ENCODE peak calls at places on chromosomes 12 and 14, in four cellular contexts. One of them, this sample, is unnamed.
A peak's percentile ranks its signal among the peaks of the same experiment; 100 is the strongest.

GRCh38 chr12:49937639-49938300 is 12.8 kb upstream of the AQP2 start:
- DNase-seq in AG08396: no peak
- DNase-seq in breast epithelium: peak; percentile 37
- DNase-seq in NCI-H1694: no peak
- DNase-seq in this sample: no peak

GRCh38 chr12:29944269-29945000 is 160.7 kb upstream of the TMTC1 start:
- DNase-seq in AG08396: no peak
- DNase-seq in breast epithelium: no peak
- DNase-seq in NCI-H1694: no peak
- DNase-seq in this sample: no peak

GRCh38 chr12:82972624-82973023 is 285.9 kb downstream of the TMTC2 start:
- DNase-seq in AG08396: no peak
- DNase-seq in breast epithelium: no peak
- DNase-seq in NCI-H1694: no peak
- DNase-seq in this sample: no peak

GRCh38 chr14:85300119-85300518 is 229.8 kb upstream of the FLRT2 start:
- DNase-seq in AG08396: no peak
- DNase-seq in breast epithelium: no peak
- DNase-seq in NCI-H1694: no peak
- DNase-seq in this sample: no peak

GRCh38 chr12:40224439-40225291 is at the start of gene LRRK2:
- DNase-seq in AG08396: peak; percentile 79
- DNase-seq in breast epithelium: peak; percentile 65
- DNase-seq in NCI-H1694: no peak
- DNase-seq in this sample: peak; percentile 62

GRCh38 chr14:71238835-71239234 is 331.6 kb downstream of the PCNX1 start:
- DNase-seq in AG08396: no peak
- DNase-seq in breast epithelium: no peak
- DNase-seq in NCI-H1694: no peak
- DNase-seq in this sample: no peak

GRCh38 chr12:106598003-106598402 is 15.2 kb downstream of the RFX4 start:
- DNase-seq in AG08396: no peak
- DNase-seq in breast epithelium: no peak
- DNase-seq in NCI-H1694: no peak
- DNase-seq in this sample: no peak

GRCh38 chr14:62084020-62084419 is 321.8 kb downstream of the SNAPC1 start:
- DNase-seq in AG08396: no peak
- DNase-seq in breast epithelium: no peak
- DNase-seq in NCI-H1694: no peak
- DNase-seq in this sample: peak; percentile 44

GRCh38 chr14:72925171-72925759 is 999 bp upstream of the DCAF4 start:
- DNase-seq in AG08396: no peak
- DNase-seq in breast epithelium: no peak
- DNase-seq in NCI-H1694: no peak
- DNase-seq in this sample: no peak

GRCh38 chr12:52835271-52836041 is 1.3 kb upstream of the KRT79 start:
- DNase-seq in AG08396: no peak
- DNase-seq in breast epithelium: peak; percentile 9
- DNase-seq in NCI-H1694: no peak
- DNase-seq in this sample: no peak

GRCh38 chr12:113049976-113050742 is 6.4 kb upstream of the DTX1 start:
- DNase-seq in AG08396: peak; percentile 18
- DNase-seq in breast epithelium: no peak
- DNase-seq in NCI-H1694: no peak
- DNase-seq in this sample: no peak

GRCh38 chr14:31038521-31039166 is 12.5 kb upstream of the STRN3 start:
- DNase-seq in AG08396: no peak
- DNase-seq in breast epithelium: no peak
- DNase-seq in NCI-H1694: no peak
- DNase-seq in this sample: no peak

GRCh38 chr12:42728770-42729531 is 139.4 kb upstream of the PRICKLE1 start:
- DNase-seq in AG08396: no peak
- DNase-seq in breast epithelium: no peak
- DNase-seq in NCI-H1694: no peak
- DNase-seq in this sample: no peak

GRCh38 chr14:37088816-37089215 is 83.6 kb downstream of the SLC25A21 start:
- DNase-seq in AG08396: no peak
- DNase-seq in breast epithelium: no peak
- DNase-seq in NCI-H1694: no peak
- DNase-seq in this sample: no peak

GRCh38 chr14:76939015-76939742 is 89.3 kb downstream of the IRF2BPL start:
- DNase-seq in AG08396: no peak
- DNase-seq in breast epithelium: no peak
- DNase-seq in NCI-H1694: peak; percentile 42
- DNase-seq in this sample: no peak

GRCh38 chr14:76376878-76377523 is 1.1 kb downstream of the ESRRB start:
- DNase-seq in AG08396: no peak
- DNase-seq in breast epithelium: no peak
- DNase-seq in NCI-H1694: no peak
- DNase-seq in this sample: no peak

GRCh38 chr14:71309756-71310155 is 402.5 kb downstream of the PCNX1 start:
- DNase-seq in AG08396: no peak
- DNase-seq in breast epithelium: no peak
- DNase-seq in NCI-H1694: no peak
- DNase-seq in this sample: no peak

GRCh38 chr12:52258335-52258901 is 16.0 kb upstream of the KRT86 start:
- DNase-seq in AG08396: peak; percentile 68
- DNase-seq in breast epithelium: peak; percentile 51
- DNase-seq in NCI-H1694: no peak
- DNase-seq in this sample: no peak

GRCh38 chr12:49950310-49951251 is at the start of gene AQP2:
- DNase-seq in AG08396: no peak
- DNase-seq in breast epithelium: peak; percentile 36
- DNase-seq in NCI-H1694: no peak
- DNase-seq in this sample: no peak

GRCh38 chr12:132492522-132492921 is 2.6 kb downstream of the FBRSL1 start:
- DNase-seq in AG08396: no peak
- DNase-seq in breast epithelium: no peak
- DNase-seq in NCI-H1694: no peak
- DNase-seq in this sample: no peak

GRCh38 chr12:117501470-117501869 is 140.0 kb upstream of the NOS1 start:
- DNase-seq in AG08396: no peak
- DNase-seq in breast epithelium: no peak
- DNase-seq in NCI-H1694: no peak
- DNase-seq in this sample: no peak

GRCh38 chr12:112362309-112362708 is 19.9 kb downstream of the HECTD4 start:
- DNase-seq in AG08396: no peak
- DNase-seq in breast epithelium: no peak
- DNase-seq in NCI-H1694: no peak
- DNase-seq in this sample: no peak

GRCh38 chr12:6056406-6057211 is 67.9 kb downstream of the VWF start:
- DNase-seq in AG08396: no peak
- DNase-seq in breast epithelium: no peak
- DNase-seq in NCI-H1694: no peak
- DNase-seq in this sample: no peak

GRCh38 chr14:24307575-24308341 is at the start of gene CIDEB:
- DNase-seq in AG08396: peak; percentile 80
- DNase-seq in breast epithelium: no peak
- DNase-seq in NCI-H1694: peak; percentile 57
- DNase-seq in this sample: no peak

GRCh38 chr12:39571351-39571750 is 48.3 kb downstream of the ABCD2 start:
- DNase-seq in AG08396: no peak
- DNase-seq in breast epithelium: no peak
- DNase-seq in NCI-H1694: no peak
- DNase-seq in this sample: no peak

GRCh38 chr12:51118706-51119105 is 35.3 kb upstream of the CSRNP2 start:
- DNase-seq in AG08396: peak; percentile 31
- DNase-seq in breast epithelium: no peak
- DNase-seq in NCI-H1694: no peak
- DNase-seq in this sample: no peak

GRCh38 chr12:48039151-48039550 is 34.9 kb upstream of the COL2A1 start:
- DNase-seq in AG08396: no peak
- DNase-seq in breast epithelium: no peak
- DNase-seq in NCI-H1694: no peak
- DNase-seq in this sample: no peak

GRCh38 chr14:103552011-103552797 is 10.3 kb downstream of the BAG5 start:
- DNase-seq in AG08396: peak; percentile 73
- DNase-seq in breast epithelium: no peak
- DNase-seq in NCI-H1694: no peak
- DNase-seq in this sample: no peak

GRCh38 chr12:119182701-119183493 is 4.2 kb downstream of the HSPB8 start:
- DNase-seq in AG08396: no peak
- DNase-seq in breast epithelium: no peak
- DNase-seq in NCI-H1694: no peak
- DNase-seq in this sample: peak; percentile 46

GRCh38 chr14:69548566-69548965 is 26.1 kb downstream of the CCDC177 start:
- DNase-seq in AG08396: no peak
- DNase-seq in breast epithelium: no peak
- DNase-seq in NCI-H1694: no peak
- DNase-seq in this sample: no peak

GRCh38 chr14:97517566-97518234 is 720.5 kb downstream of the VRK1 start:
- DNase-seq in AG08396: no peak
- DNase-seq in breast epithelium: no peak
- DNase-seq in NCI-H1694: no peak
- DNase-seq in this sample: no peak

GRCh38 chr12:128190614-128191013 is 76.4 kb upstream of the TMEM132C start:
- DNase-seq in AG08396: no peak
- DNase-seq in breast epithelium: no peak
- DNase-seq in NCI-H1694: no peak
- DNase-seq in this sample: peak; percentile 1

This sample was measured in midbrain.